ENCODE peak calls at places on chromosomes 6 and 20, in seven cellular contexts. M, T, C, J, P, E and S are unnamed samples.

GRCh38 chr6:133341607-133342158 is 100.5 kb downstream of the EYA4 start:
- DNase-seq in M (no peak), T (no peak), C (no peak), J (no peak), P (peak), E (peak), S (peak)

GRCh38 chr6:40999498-41000070 is 39.4 kb downstream of the UNC5CL start:
- DNase-seq in M (peak), T (peak), C (no peak), J (peak), P (peak), E (peak), S (peak)

GRCh38 chr6:155678361-155678760 is 222.7 kb upstream of the NOX3 start:
- DNase-seq in M (no peak), T (no peak), C (no peak), J (no peak), P (no peak), E (no peak), S (peak)

GRCh38 chr20:59175861-59176260 is 12.2 kb downstream of the ZNF831 start:
- DNase-seq in M (no peak), T (no peak), C (no peak), J (no peak), P (no peak), E (no peak), S (no peak)

GRCh38 chr6:27825025-27825823 is 87.0 kb downstream of the OR2B2 start:
- DNase-seq in M (peak), T (no peak), C (no peak), J (no peak), P (peak), E (peak), S (no peak)

GRCh38 chr6:138891255-138891986 is 95.5 kb downstream of the ECT2L start:
- DNase-seq in M (peak), T (no peak), C (no peak), J (no peak), P (no peak), E (peak), S (peak)

GRCh38 chr6:4644962-4645361 is 131.2 kb upstream of the CDYL start:
- DNase-seq in M (no peak), T (no peak), C (no peak), J (no peak), P (peak), E (no peak), S (peak)

GRCh38 chr20:5642155-5642981 is 107.8 kb upstream of the SHLD1 start:
- DNase-seq in M (no peak), T (no peak), C (no peak), J (no peak), P (peak), E (peak), S (no peak)

GRCh38 chr6:50180646-50181045 is 130.9 kb upstream of the DEFB112 start:
- DNase-seq in M (no peak), T (no peak), C (no peak), J (no peak), P (no peak), E (no peak), S (no peak)

GRCh38 chr20:3889489-3890409 is 562 bp downstream of the PANK2 start:
- DNase-seq in M (peak), T (peak), C (no peak), J (no peak), P (peak), E (peak), S (no peak)

GRCh38 chr6:152669894-152670293 is 27.8 kb upstream of the MYCT1 start:
- DNase-seq in M (peak), T (no peak), C (no peak), J (no peak), P (peak), E (peak), S (peak)

GRCh38 chr20:24646331-24646730 is 176.9 kb downstream of the SYNDIG1 start:
- DNase-seq in M (no peak), T (no peak), C (no peak), J (no peak), P (no peak), E (no peak), S (no peak)

GRCh38 chr20:17693534-17694001 is 6.2 kb upstream of the BANF2 start:
- DNase-seq in M (no peak), T (no peak), C (no peak), J (no peak), P (no peak), E (no peak), S (no peak)

GRCh38 chr6:35640017-35640664 is 48.6 kb downstream of the FKBP5 start:
- DNase-seq in M (no peak), T (no peak), C (no peak), J (no peak), P (no peak), E (no peak), S (peak)

GRCh38 chr6:168607272-168608112 is 166.5 kb downstream of the SMOC2 start:
- DNase-seq in M (no peak), T (peak), C (no peak), J (peak), P (peak), E (no peak), S (no peak)

GRCh38 chr20:11453430-11453829 is 464.3 kb upstream of the BTBD3 start:
- DNase-seq in M (no peak), T (no peak), C (no peak), J (no peak), P (no peak), E (peak), S (peak)

GRCh38 chr20:11451793-11452291 is 465.9 kb upstream of the BTBD3 start:
- DNase-seq in M (peak), T (no peak), C (peak), J (peak), P (no peak), E (no peak), S (peak)

GRCh38 chr20:11457476-11457875 is 460.2 kb upstream of the BTBD3 start:
- DNase-seq in M (no peak), T (no peak), C (no peak), J (no peak), P (no peak), E (peak), S (no peak)

GRCh38 chr20:11452326-11452725 is 465.4 kb upstream of the BTBD3 start:
- DNase-seq in M (peak), T (no peak), C (no peak), J (no peak), P (no peak), E (peak), S (peak)

DNA sequence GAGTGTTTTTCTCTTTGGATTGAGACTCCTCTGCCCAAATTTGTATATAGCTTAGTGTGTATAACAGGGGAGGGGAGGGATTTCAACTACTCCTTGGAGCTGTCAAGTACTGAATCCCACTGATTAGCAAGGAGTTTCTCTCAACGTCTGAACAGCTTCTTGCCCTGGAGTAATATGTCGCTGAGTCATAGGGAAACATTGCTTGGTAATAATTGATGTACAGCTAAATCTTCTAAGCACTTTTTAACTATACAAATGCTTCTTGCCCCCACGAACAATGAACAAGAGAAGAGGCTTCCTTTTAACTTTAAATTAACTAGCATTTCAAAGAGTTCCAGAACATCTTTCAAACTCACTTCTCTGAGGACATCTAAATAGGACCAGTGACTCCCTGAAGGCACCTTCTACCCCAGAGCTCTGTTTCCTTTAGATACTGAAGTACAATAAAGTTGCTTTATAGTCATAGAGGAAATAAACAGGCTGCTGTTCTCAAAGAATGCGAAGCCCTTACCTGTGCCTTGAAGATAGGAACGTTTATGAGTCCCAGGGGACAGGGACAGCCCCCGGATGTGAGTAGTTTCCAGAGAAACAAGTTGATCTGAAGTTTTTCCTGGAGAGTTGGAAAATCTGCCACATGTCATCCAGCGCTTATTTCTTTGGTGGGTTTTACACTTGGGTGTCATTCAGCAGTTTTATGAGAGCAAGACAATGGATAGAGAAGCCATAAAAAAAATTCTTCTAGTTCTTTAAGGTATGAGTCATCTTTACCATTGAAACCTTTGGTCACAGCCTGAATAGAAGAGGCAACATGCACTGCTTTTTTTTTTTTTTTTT is 462.5 kb upstream of the BTBD3 start:
- DNase-seq in M (peak), T (no peak), C (no peak), J (no peak), P (peak), E (peak), S (peak)
- H2AK5ac ChIP-seq in M (no peak), T (no peak), C (no peak), J (no peak), P (no peak), E (no peak), S (peak)

DNA sequence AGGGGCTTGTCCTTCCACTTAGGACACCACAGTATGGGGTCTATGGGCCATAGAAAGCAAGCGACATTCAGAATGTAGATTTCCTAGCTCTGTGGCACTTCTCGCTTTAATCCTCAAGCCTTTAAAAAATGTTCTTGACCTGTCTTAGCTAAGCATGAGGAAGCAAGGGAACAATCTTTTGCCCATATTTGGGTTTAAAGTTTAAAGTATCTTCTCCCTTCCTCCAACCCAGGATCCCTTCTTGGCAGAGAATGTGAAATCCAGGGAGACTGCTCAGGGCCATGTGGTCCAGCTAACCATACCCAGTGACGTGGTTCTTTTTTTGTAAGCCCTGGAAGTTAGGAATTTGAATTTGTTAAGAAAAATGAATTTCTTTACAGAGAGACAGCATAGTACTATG is 289.9 kb downstream of the BTBD9 start:
- DNase-seq in M (peak), T (no peak), C (no peak), J (no peak), P (no peak), E (peak), S (peak)
- H2AK5ac ChIP-seq in M (no peak), T (no peak), C (no peak), J (no peak), P (no peak), E (peak), S (peak)

GRCh38 chr6:170370413-170370812 is 63.9 kb downstream of the FAM120B start:
- DNase-seq in M (no peak), T (no peak), C (no peak), J (no peak), P (no peak), E (no peak), S (no peak)
- H2AK5ac ChIP-seq in M (no peak), T (no peak), C (no peak), J (no peak), P (no peak), E (peak), S (no peak)

GRCh38 chr20:35341366-35342028 is 49.3 kb upstream of the FAM83C start:
- DNase-seq in M (no peak), T (no peak), C (no peak), J (no peak), P (no peak), E (no peak), S (peak)

GRCh38 chr20:35344354-35344837 is 52.2 kb upstream of the FAM83C start:
- DNase-seq in M (no peak), T (no peak), C (no peak), J (no peak), P (no peak), E (peak), S (peak)

GRCh38 chr20:35340436-35340835 is 48.2 kb upstream of the FAM83C start:
- DNase-seq in M (no peak), T (no peak), C (no peak), J (no peak), P (no peak), E (no peak), S (no peak)

GRCh38 chr20:35345189-35345588 is 53.0 kb upstream of the FAM83C start:
- DNase-seq in M (no peak), T (no peak), C (no peak), J (no peak), P (no peak), E (no peak), S (no peak)

DNA sequence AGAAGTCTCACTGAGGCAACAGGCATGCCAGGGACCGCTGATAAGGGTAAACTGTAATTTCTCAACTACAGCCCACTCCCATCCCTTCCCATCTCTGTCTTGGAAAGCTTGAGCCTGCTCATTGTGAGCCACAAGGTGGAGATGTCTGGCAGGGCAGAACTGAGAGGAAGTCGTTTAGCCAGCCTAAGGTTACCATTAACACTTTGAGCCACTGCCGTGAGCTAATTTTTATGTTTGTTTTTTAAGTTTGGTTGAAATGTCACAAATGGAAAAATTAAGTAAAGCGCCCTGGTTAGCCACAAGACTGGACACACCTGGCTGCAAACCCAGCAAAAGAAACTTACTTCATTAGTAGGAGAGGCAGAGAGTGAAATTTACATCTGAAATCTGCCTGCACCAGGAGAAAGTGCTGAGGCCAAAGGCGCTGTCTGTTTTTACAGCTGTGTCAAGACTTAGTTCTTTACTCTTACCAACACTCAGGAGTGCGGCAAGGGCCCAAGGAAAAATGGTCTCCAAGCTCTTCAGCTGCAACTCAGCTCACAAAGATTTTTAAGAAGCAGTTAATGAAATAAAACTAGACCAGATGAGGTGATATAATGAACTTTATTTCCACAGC is 50.0 kb upstream of the FAM83C start:
- DNase-seq in M (peak), T (no peak), C (no peak), J (peak), P (no peak), E (no peak), S (no peak)
- H2AK5ac ChIP-seq in M (no peak), T (no peak), C (no peak), J (no peak), P (no peak), E (peak), S (peak)